ENCODE peak calls at places on chromosomes 6 and 20, in ten cellular contexts. One of them, this sample, is unnamed.

GRCh38 chr20:63191400-63191799 is 24.5 kb downstream of the YTHDF1 start:
- DNase-seq in activated naive CD8-positive, alpha-beta T cell treated with anti-CD3 and anti-CD28 coated beads, Interleukin-2, amount 10 ng/mL, durations not matched to agents 7 days and 5 days: no peak
- DNase-seq in AG09319: no peak
- DNase-seq in upper lobe of right lung: no peak
- DNase-seq in GM23248: no peak
- DNase-seq in stimulated activated CD4-positive, alpha-beta T cell treated with anti-CD3 and anti-CD28 coated beads, Interleukin-1b, Interleukin-23, amount 100 ng/mL, for 1 hour: no peak
- DNase-seq in NAMALWA: no peak
- DNase-seq in cerebellar cortex: peak
- DNase-seq in CD8-positive, alpha-beta T cell: no peak
- DNase-seq in fibroblast of pulmonary artery: no peak
- DNase-seq in this sample: no peak

GRCh38 chr20:45970646-45971424 is 1.2 kb downstream of the ZNF335 start:
- DNase-seq in activated naive CD8-positive, alpha-beta T cell treated with anti-CD3 and anti-CD28 coated beads, Interleukin-2, amount 10 ng/mL, durations not matched to agents 7 days and 5 days: no peak
- DNase-seq in AG09319: no peak
- DNase-seq in upper lobe of right lung: peak
- DNase-seq in GM23248: peak
- DNase-seq in stimulated activated CD4-positive, alpha-beta T cell treated with anti-CD3 and anti-CD28 coated beads, Interleukin-1b, Interleukin-23, amount 100 ng/mL, for 1 hour: no peak
- DNase-seq in NAMALWA: peak
- DNase-seq in cerebellar cortex: peak
- DNase-seq in CD8-positive, alpha-beta T cell: no peak
- DNase-seq in fibroblast of pulmonary artery: peak
- DNase-seq in this sample: no peak

GRCh38 chr6:83960704-83961103 is 72.9 kb upstream of the MRAP2 start:
- DNase-seq in activated naive CD8-positive, alpha-beta T cell treated with anti-CD3 and anti-CD28 coated beads, Interleukin-2, amount 10 ng/mL, durations not matched to agents 7 days and 5 days: no peak
- DNase-seq in AG09319: no peak
- DNase-seq in upper lobe of right lung: no peak
- DNase-seq in GM23248: no peak
- DNase-seq in stimulated activated CD4-positive, alpha-beta T cell treated with anti-CD3 and anti-CD28 coated beads, Interleukin-1b, Interleukin-23, amount 100 ng/mL, for 1 hour: no peak
- DNase-seq in NAMALWA: no peak
- DNase-seq in cerebellar cortex: no peak
- DNase-seq in CD8-positive, alpha-beta T cell: no peak
- DNase-seq in fibroblast of pulmonary artery: no peak
- DNase-seq in this sample: no peak

GRCh38 chr20:50817776-50818172 is 22.9 kb downstream of the BCAS4 start:
- DNase-seq in activated naive CD8-positive, alpha-beta T cell treated with anti-CD3 and anti-CD28 coated beads, Interleukin-2, amount 10 ng/mL, durations not matched to agents 7 days and 5 days: no peak
- DNase-seq in AG09319: no peak
- DNase-seq in upper lobe of right lung: no peak
- DNase-seq in GM23248: no peak
- DNase-seq in stimulated activated CD4-positive, alpha-beta T cell treated with anti-CD3 and anti-CD28 coated beads, Interleukin-1b, Interleukin-23, amount 100 ng/mL, for 1 hour: no peak
- DNase-seq in NAMALWA: peak
- DNase-seq in cerebellar cortex: no peak
- DNase-seq in CD8-positive, alpha-beta T cell: no peak
- DNase-seq in fibroblast of pulmonary artery: no peak
- DNase-seq in this sample: no peak

GRCh38 chr6:47478233-47479155 is 905 bp downstream of the CD2AP start:
- DNase-seq in activated naive CD8-positive, alpha-beta T cell treated with anti-CD3 and anti-CD28 coated beads, Interleukin-2, amount 10 ng/mL, durations not matched to agents 7 days and 5 days: no peak
- DNase-seq in AG09319: no peak
- DNase-seq in upper lobe of right lung: no peak
- DNase-seq in GM23248: peak
- DNase-seq in stimulated activated CD4-positive, alpha-beta T cell treated with anti-CD3 and anti-CD28 coated beads, Interleukin-1b, Interleukin-23, amount 100 ng/mL, for 1 hour: no peak
- DNase-seq in NAMALWA: peak
- DNase-seq in cerebellar cortex: peak
- DNase-seq in CD8-positive, alpha-beta T cell: no peak
- DNase-seq in fibroblast of pulmonary artery: peak
- DNase-seq in this sample: peak

GRCh38 chr20:7346562-7346961 is 579.1 kb downstream of the BMP2 start:
- DNase-seq in activated naive CD8-positive, alpha-beta T cell treated with anti-CD3 and anti-CD28 coated beads, Interleukin-2, amount 10 ng/mL, durations not matched to agents 7 days and 5 days: no peak
- DNase-seq in AG09319: no peak
- DNase-seq in upper lobe of right lung: no peak
- DNase-seq in GM23248: peak
- DNase-seq in stimulated activated CD4-positive, alpha-beta T cell treated with anti-CD3 and anti-CD28 coated beads, Interleukin-1b, Interleukin-23, amount 100 ng/mL, for 1 hour: no peak
- DNase-seq in NAMALWA: no peak
- DNase-seq in cerebellar cortex: no peak
- DNase-seq in CD8-positive, alpha-beta T cell: no peak
- DNase-seq in fibroblast of pulmonary artery: no peak
- DNase-seq in this sample: no peak

GRCh38 chr6:90939906-90940305 is 353.0 kb upstream of the MAP3K7 start:
- DNase-seq in activated naive CD8-positive, alpha-beta T cell treated with anti-CD3 and anti-CD28 coated beads, Interleukin-2, amount 10 ng/mL, durations not matched to agents 7 days and 5 days: no peak
- DNase-seq in AG09319: no peak
- DNase-seq in upper lobe of right lung: no peak
- DNase-seq in GM23248: no peak
- DNase-seq in stimulated activated CD4-positive, alpha-beta T cell treated with anti-CD3 and anti-CD28 coated beads, Interleukin-1b, Interleukin-23, amount 100 ng/mL, for 1 hour: no peak
- DNase-seq in NAMALWA: no peak
- DNase-seq in cerebellar cortex: no peak
- DNase-seq in CD8-positive, alpha-beta T cell: no peak
- DNase-seq in fibroblast of pulmonary artery: no peak
- DNase-seq in this sample: no peak

GRCh38 chr6:83927470-83927869 is 68.0 kb downstream of the CYB5R4 start:
- DNase-seq in activated naive CD8-positive, alpha-beta T cell treated with anti-CD3 and anti-CD28 coated beads, Interleukin-2, amount 10 ng/mL, durations not matched to agents 7 days and 5 days: no peak
- DNase-seq in AG09319: no peak
- DNase-seq in upper lobe of right lung: no peak
- DNase-seq in GM23248: no peak
- DNase-seq in stimulated activated CD4-positive, alpha-beta T cell treated with anti-CD3 and anti-CD28 coated beads, Interleukin-1b, Interleukin-23, amount 100 ng/mL, for 1 hour: no peak
- DNase-seq in NAMALWA: no peak
- DNase-seq in cerebellar cortex: no peak
- DNase-seq in CD8-positive, alpha-beta T cell: no peak
- DNase-seq in fibroblast of pulmonary artery: no peak
- DNase-seq in this sample: peak

GRCh38 chr20:59938221-59938620 is 1.9 kb downstream of the PPP1R3D start:
- DNase-seq in activated naive CD8-positive, alpha-beta T cell treated with anti-CD3 and anti-CD28 coated beads, Interleukin-2, amount 10 ng/mL, durations not matched to agents 7 days and 5 days: no peak
- DNase-seq in AG09319: no peak
- DNase-seq in upper lobe of right lung: no peak
- DNase-seq in GM23248: peak
- DNase-seq in stimulated activated CD4-positive, alpha-beta T cell treated with anti-CD3 and anti-CD28 coated beads, Interleukin-1b, Interleukin-23, amount 100 ng/mL, for 1 hour: no peak
- DNase-seq in NAMALWA: no peak
- DNase-seq in cerebellar cortex: no peak
- DNase-seq in CD8-positive, alpha-beta T cell: no peak
- DNase-seq in fibroblast of pulmonary artery: peak
- DNase-seq in this sample: no peak

GRCh38 chr6:157845493-157846259 is 22.6 kb downstream of the SNX9 start:
- DNase-seq in activated naive CD8-positive, alpha-beta T cell treated with anti-CD3 and anti-CD28 coated beads, Interleukin-2, amount 10 ng/mL, durations not matched to agents 7 days and 5 days: no peak
- DNase-seq in AG09319: no peak
- DNase-seq in upper lobe of right lung: no peak
- DNase-seq in GM23248: peak
- DNase-seq in stimulated activated CD4-positive, alpha-beta T cell treated with anti-CD3 and anti-CD28 coated beads, Interleukin-1b, Interleukin-23, amount 100 ng/mL, for 1 hour: no peak
- DNase-seq in NAMALWA: no peak
- DNase-seq in cerebellar cortex: no peak
- DNase-seq in CD8-positive, alpha-beta T cell: no peak
- DNase-seq in fibroblast of pulmonary artery: no peak
- DNase-seq in this sample: no peak

GRCh38 chr20:46557231-46557956 is 6.9 kb upstream of the OCSTAMP start:
- DNase-seq in activated naive CD8-positive, alpha-beta T cell treated with anti-CD3 and anti-CD28 coated beads, Interleukin-2, amount 10 ng/mL, durations not matched to agents 7 days and 5 days: no peak
- DNase-seq in AG09319: peak
- DNase-seq in upper lobe of right lung: no peak
- DNase-seq in GM23248: peak
- DNase-seq in stimulated activated CD4-positive, alpha-beta T cell treated with anti-CD3 and anti-CD28 coated beads, Interleukin-1b, Interleukin-23, amount 100 ng/mL, for 1 hour: no peak
- DNase-seq in NAMALWA: no peak
- DNase-seq in cerebellar cortex: no peak
- DNase-seq in CD8-positive, alpha-beta T cell: no peak
- DNase-seq in fibroblast of pulmonary artery: peak
- DNase-seq in this sample: no peak

GRCh38 chr6:1379026-1379809 is 10.2 kb upstream of the FOXF2 start:
- DNase-seq in activated naive CD8-positive, alpha-beta T cell treated with anti-CD3 and anti-CD28 coated beads, Interleukin-2, amount 10 ng/mL, durations not matched to agents 7 days and 5 days: peak
- DNase-seq in AG09319: no peak
- DNase-seq in upper lobe of right lung: no peak
- DNase-seq in GM23248: no peak
- DNase-seq in stimulated activated CD4-positive, alpha-beta T cell treated with anti-CD3 and anti-CD28 coated beads, Interleukin-1b, Interleukin-23, amount 100 ng/mL, for 1 hour: no peak
- DNase-seq in NAMALWA: no peak
- DNase-seq in cerebellar cortex: no peak
- DNase-seq in CD8-positive, alpha-beta T cell: no peak
- DNase-seq in fibroblast of pulmonary artery: no peak
- DNase-seq in this sample: peak

GRCh38 chr6:19024737-19025136 is 637.6 kb downstream of the RNF144B start:
- DNase-seq in activated naive CD8-positive, alpha-beta T cell treated with anti-CD3 and anti-CD28 coated beads, Interleukin-2, amount 10 ng/mL, durations not matched to agents 7 days and 5 days: no peak
- DNase-seq in AG09319: no peak
- DNase-seq in upper lobe of right lung: no peak
- DNase-seq in GM23248: peak
- DNase-seq in stimulated activated CD4-positive, alpha-beta T cell treated with anti-CD3 and anti-CD28 coated beads, Interleukin-1b, Interleukin-23, amount 100 ng/mL, for 1 hour: no peak
- DNase-seq in NAMALWA: peak
- DNase-seq in cerebellar cortex: peak
- DNase-seq in CD8-positive, alpha-beta T cell: no peak
- DNase-seq in fibroblast of pulmonary artery: peak
- DNase-seq in this sample: peak

GRCh38 chr6:113560908-113561307 is 296.2 kb upstream of the MARCKS start:
- DNase-seq in activated naive CD8-positive, alpha-beta T cell treated with anti-CD3 and anti-CD28 coated beads, Interleukin-2, amount 10 ng/mL, durations not matched to agents 7 days and 5 days: no peak
- DNase-seq in AG09319: no peak
- DNase-seq in upper lobe of right lung: no peak
- DNase-seq in GM23248: peak
- DNase-seq in stimulated activated CD4-positive, alpha-beta T cell treated with anti-CD3 and anti-CD28 coated beads, Interleukin-1b, Interleukin-23, amount 100 ng/mL, for 1 hour: no peak
- DNase-seq in NAMALWA: no peak
- DNase-seq in cerebellar cortex: no peak
- DNase-seq in CD8-positive, alpha-beta T cell: no peak
- DNase-seq in fibroblast of pulmonary artery: peak
- DNase-seq in this sample: no peak

GRCh38 chr6:30730611-30731435 is 10.7 kb downstream of the TUBB start:
- DNase-seq in activated naive CD8-positive, alpha-beta T cell treated with anti-CD3 and anti-CD28 coated beads, Interleukin-2, amount 10 ng/mL, durations not matched to agents 7 days and 5 days: peak
- DNase-seq in AG09319: no peak
- DNase-seq in upper lobe of right lung: peak
- DNase-seq in GM23248: peak
- DNase-seq in stimulated activated CD4-positive, alpha-beta T cell treated with anti-CD3 and anti-CD28 coated beads, Interleukin-1b, Interleukin-23, amount 100 ng/mL, for 1 hour: peak
- DNase-seq in NAMALWA: peak
- DNase-seq in cerebellar cortex: peak
- DNase-seq in CD8-positive, alpha-beta T cell: peak
- DNase-seq in fibroblast of pulmonary artery: no peak
- DNase-seq in this sample: peak

GRCh38 chr20:48709744-48710143 is 118.1 kb downstream of the PREX1 start:
- DNase-seq in activated naive CD8-positive, alpha-beta T cell treated with anti-CD3 and anti-CD28 coated beads, Interleukin-2, amount 10 ng/mL, durations not matched to agents 7 days and 5 days: peak
- DNase-seq in AG09319: no peak
- DNase-seq in upper lobe of right lung: no peak
- DNase-seq in GM23248: no peak
- DNase-seq in stimulated activated CD4-positive, alpha-beta T cell treated with anti-CD3 and anti-CD28 coated beads, Interleukin-1b, Interleukin-23, amount 100 ng/mL, for 1 hour: no peak
- DNase-seq in NAMALWA: no peak
- DNase-seq in cerebellar cortex: no peak
- DNase-seq in CD8-positive, alpha-beta T cell: no peak
- DNase-seq in fibroblast of pulmonary artery: peak
- DNase-seq in this sample: no peak

GRCh38 chr20:19498756-19499155 is 259.3 kb upstream of the RIN2 start:
- DNase-seq in activated naive CD8-positive, alpha-beta T cell treated with anti-CD3 and anti-CD28 coated beads, Interleukin-2, amount 10 ng/mL, durations not matched to agents 7 days and 5 days: no peak
- DNase-seq in AG09319: no peak
- DNase-seq in upper lobe of right lung: no peak
- DNase-seq in GM23248: no peak
- DNase-seq in stimulated activated CD4-positive, alpha-beta T cell treated with anti-CD3 and anti-CD28 coated beads, Interleukin-1b, Interleukin-23, amount 100 ng/mL, for 1 hour: no peak
- DNase-seq in NAMALWA: peak
- DNase-seq in cerebellar cortex: no peak
- DNase-seq in CD8-positive, alpha-beta T cell: no peak
- DNase-seq in fibroblast of pulmonary artery: no peak
- DNase-seq in this sample: no peak

GRCh38 chr6:41347349-41348050 is 12.1 kb downstream of the NCR2 start:
- DNase-seq in activated naive CD8-positive, alpha-beta T cell treated with anti-CD3 and anti-CD28 coated beads, Interleukin-2, amount 10 ng/mL, durations not matched to agents 7 days and 5 days: no peak
- DNase-seq in AG09319: no peak
- DNase-seq in upper lobe of right lung: no peak
- DNase-seq in GM23248: peak
- DNase-seq in stimulated activated CD4-positive, alpha-beta T cell treated with anti-CD3 and anti-CD28 coated beads, Interleukin-1b, Interleukin-23, amount 100 ng/mL, for 1 hour: no peak
- DNase-seq in NAMALWA: no peak
- DNase-seq in cerebellar cortex: no peak
- DNase-seq in CD8-positive, alpha-beta T cell: no peak
- DNase-seq in fibroblast of pulmonary artery: peak
- DNase-seq in this sample: no peak

GRCh38 chr6:35797837-35798526 is 859 bp upstream of the CLPS start:
- DNase-seq in activated naive CD8-positive, alpha-beta T cell treated with anti-CD3 and anti-CD28 coated beads, Interleukin-2, amount 10 ng/mL, durations not matched to agents 7 days and 5 days: no peak
- DNase-seq in AG09319: no peak
- DNase-seq in upper lobe of right lung: no peak
- DNase-seq in GM23248: no peak
- DNase-seq in stimulated activated CD4-positive, alpha-beta T cell treated with anti-CD3 and anti-CD28 coated beads, Interleukin-1b, Interleukin-23, amount 100 ng/mL, for 1 hour: no peak
- DNase-seq in NAMALWA: no peak
- DNase-seq in cerebellar cortex: no peak
- DNase-seq in CD8-positive, alpha-beta T cell: no peak
- DNase-seq in fibroblast of pulmonary artery: no peak
- DNase-seq in this sample: peak

GRCh38 chr6:126170875-126171489 is 168.9 kb upstream of the CENPW start:
- DNase-seq in activated naive CD8-positive, alpha-beta T cell treated with anti-CD3 and anti-CD28 coated beads, Interleukin-2, amount 10 ng/mL, durations not matched to agents 7 days and 5 days: no peak
- DNase-seq in AG09319: no peak
- DNase-seq in upper lobe of right lung: no peak
- DNase-seq in GM23248: peak
- DNase-seq in stimulated activated CD4-positive, alpha-beta T cell treated with anti-CD3 and anti-CD28 coated beads, Interleukin-1b, Interleukin-23, amount 100 ng/mL, for 1 hour: no peak
- DNase-seq in NAMALWA: peak
- DNase-seq in cerebellar cortex: peak
- DNase-seq in CD8-positive, alpha-beta T cell: no peak
- DNase-seq in fibroblast of pulmonary artery: peak
- DNase-seq in this sample: no peak

GRCh38 chr20:32906871-32907495 is 48.3 kb downstream of the EFCAB8 start:
- DNase-seq in activated naive CD8-positive, alpha-beta T cell treated with anti-CD3 and anti-CD28 coated beads, Interleukin-2, amount 10 ng/mL, durations not matched to agents 7 days and 5 days: no peak
- DNase-seq in AG09319: no peak
- DNase-seq in upper lobe of right lung: no peak
- DNase-seq in GM23248: no peak
- DNase-seq in stimulated activated CD4-positive, alpha-beta T cell treated with anti-CD3 and anti-CD28 coated beads, Interleukin-1b, Interleukin-23, amount 100 ng/mL, for 1 hour: no peak
- DNase-seq in NAMALWA: no peak
- DNase-seq in cerebellar cortex: no peak
- DNase-seq in CD8-positive, alpha-beta T cell: no peak
- DNase-seq in fibroblast of pulmonary artery: no peak
- DNase-seq in this sample: no peak

GRCh38 chr6:66161546-66162108 is 454.6 kb upstream of the EYS start:
- DNase-seq in activated naive CD8-positive, alpha-beta T cell treated with anti-CD3 and anti-CD28 coated beads, Interleukin-2, amount 10 ng/mL, durations not matched to agents 7 days and 5 days: no peak
- DNase-seq in AG09319: no peak
- DNase-seq in upper lobe of right lung: no peak
- DNase-seq in GM23248: peak
- DNase-seq in stimulated activated CD4-positive, alpha-beta T cell treated with anti-CD3 and anti-CD28 coated beads, Interleukin-1b, Interleukin-23, amount 100 ng/mL, for 1 hour: no peak
- DNase-seq in NAMALWA: no peak
- DNase-seq in cerebellar cortex: no peak
- DNase-seq in CD8-positive, alpha-beta T cell: no peak
- DNase-seq in fibroblast of pulmonary artery: no peak
- DNase-seq in this sample: no peak

GRCh38 chr6:160917581-160917980 is 74.0 kb upstream of the MAP3K4 start:
- DNase-seq in activated naive CD8-positive, alpha-beta T cell treated with anti-CD3 and anti-CD28 coated beads, Interleukin-2, amount 10 ng/mL, durations not matched to agents 7 days and 5 days: no peak
- DNase-seq in AG09319: no peak
- DNase-seq in upper lobe of right lung: no peak
- DNase-seq in GM23248: peak
- DNase-seq in stimulated activated CD4-positive, alpha-beta T cell treated with anti-CD3 and anti-CD28 coated beads, Interleukin-1b, Interleukin-23, amount 100 ng/mL, for 1 hour: no peak
- DNase-seq in NAMALWA: no peak
- DNase-seq in cerebellar cortex: no peak
- DNase-seq in CD8-positive, alpha-beta T cell: no peak
- DNase-seq in fibroblast of pulmonary artery: no peak
- DNase-seq in this sample: no peak

GRCh38 chr20:43821795-43822194 is 92.9 kb upstream of the TOX2 start:
- DNase-seq in activated naive CD8-positive, alpha-beta T cell treated with anti-CD3 and anti-CD28 coated beads, Interleukin-2, amount 10 ng/mL, durations not matched to agents 7 days and 5 days: no peak
- DNase-seq in AG09319: no peak
- DNase-seq in upper lobe of right lung: no peak
- DNase-seq in GM23248: no peak
- DNase-seq in stimulated activated CD4-positive, alpha-beta T cell treated with anti-CD3 and anti-CD28 coated beads, Interleukin-1b, Interleukin-23, amount 100 ng/mL, for 1 hour: no peak
- DNase-seq in NAMALWA: no peak
- DNase-seq in cerebellar cortex: no peak
- DNase-seq in CD8-positive, alpha-beta T cell: no peak
- DNase-seq in fibroblast of pulmonary artery: peak
- DNase-seq in this sample: no peak

GRCh38 chr6:44057931-44058616 is 69.2 kb downstream of the MRPL14 start:
- DNase-seq in activated naive CD8-positive, alpha-beta T cell treated with anti-CD3 and anti-CD28 coated beads, Interleukin-2, amount 10 ng/mL, durations not matched to agents 7 days and 5 days: no peak
- DNase-seq in AG09319: no peak
- DNase-seq in upper lobe of right lung: no peak
- DNase-seq in GM23248: peak
- DNase-seq in stimulated activated CD4-positive, alpha-beta T cell treated with anti-CD3 and anti-CD28 coated beads, Interleukin-1b, Interleukin-23, amount 100 ng/mL, for 1 hour: no peak
- DNase-seq in NAMALWA: no peak
- DNase-seq in cerebellar cortex: no peak
- DNase-seq in CD8-positive, alpha-beta T cell: no peak
- DNase-seq in fibroblast of pulmonary artery: peak
- DNase-seq in this sample: no peak

GRCh38 chr20:32458837-32459220 is 100.7 kb downstream of the ASXL1 start:
- DNase-seq in activated naive CD8-positive, alpha-beta T cell treated with anti-CD3 and anti-CD28 coated beads, Interleukin-2, amount 10 ng/mL, durations not matched to agents 7 days and 5 days: no peak
- DNase-seq in AG09319: no peak
- DNase-seq in upper lobe of right lung: no peak
- DNase-seq in GM23248: no peak
- DNase-seq in stimulated activated CD4-positive, alpha-beta T cell treated with anti-CD3 and anti-CD28 coated beads, Interleukin-1b, Interleukin-23, amount 100 ng/mL, for 1 hour: no peak
- DNase-seq in NAMALWA: no peak
- DNase-seq in cerebellar cortex: no peak
- DNase-seq in CD8-positive, alpha-beta T cell: no peak
- DNase-seq in fibroblast of pulmonary artery: no peak
- DNase-seq in this sample: no peak

GRCh38 chr6:157813757-157814455 is 9.1 kb upstream of the SNX9 start:
- DNase-seq in activated naive CD8-positive, alpha-beta T cell treated with anti-CD3 and anti-CD28 coated beads, Interleukin-2, amount 10 ng/mL, durations not matched to agents 7 days and 5 days: no peak
- DNase-seq in AG09319: peak
- DNase-seq in upper lobe of right lung: no peak
- DNase-seq in GM23248: peak
- DNase-seq in stimulated activated CD4-positive, alpha-beta T cell treated with anti-CD3 and anti-CD28 coated beads, Interleukin-1b, Interleukin-23, amount 100 ng/mL, for 1 hour: no peak
- DNase-seq in NAMALWA: no peak
- DNase-seq in cerebellar cortex: no peak
- DNase-seq in CD8-positive, alpha-beta T cell: no peak
- DNase-seq in fibroblast of pulmonary artery: peak
- DNase-seq in this sample: no peak

GRCh38 chr6:18342223-18342622 is 44.9 kb upstream of the RNF144B start:
- DNase-seq in activated naive CD8-positive, alpha-beta T cell treated with anti-CD3 and anti-CD28 coated beads, Interleukin-2, amount 10 ng/mL, durations not matched to agents 7 days and 5 days: no peak
- DNase-seq in AG09319: no peak
- DNase-seq in upper lobe of right lung: no peak
- DNase-seq in GM23248: no peak
- DNase-seq in stimulated activated CD4-positive, alpha-beta T cell treated with anti-CD3 and anti-CD28 coated beads, Interleukin-1b, Interleukin-23, amount 100 ng/mL, for 1 hour: no peak
- DNase-seq in NAMALWA: no peak
- DNase-seq in cerebellar cortex: no peak
- DNase-seq in CD8-positive, alpha-beta T cell: no peak
- DNase-seq in fibroblast of pulmonary artery: no peak
- DNase-seq in this sample: no peak